ENCODE peak calls at places on chromosomes 3 and 15, in eight cellular contexts. L is astrocyte, O is IMR-90, D is AG04450, J is suprapubic skin, G is transverse colon, U is ovary, T is Panc1. C is an unnamed sample.
A peak's percentile ranks its signal among the peaks of the same experiment; 100 is the strongest.

GRCh38 chr3:189368384-189368783 is 196.6 kb downstream of the TPRG1 start:
- DNase-seq in L (no peak), O (no peak), D (no peak), J (no peak), G (no peak), U (no peak), T (no peak), C (no peak)

GRCh38 chr3:88263417-88264116 is 113.8 kb downstream of the C3orf38 start:
- DNase-seq in L (no peak), O (no peak), D (no peak), J (no peak), G (peak; percentile 48), U (no peak), T (no peak), C (no peak)

GRCh38 chr15:41443275-41443674 is 26.4 kb downstream of the RTF1 start:
- DNase-seq in L (no peak), O (no peak), D (no peak), J (no peak), G (no peak), U (no peak), T (no peak), C (no peak)

GRCh38 chr3:186789554-186790260 is 6.3 kb downstream of the EIF4A2 start:
- DNase-seq in L (no peak), O (peak; percentile 22), D (no peak), J (no peak), G (no peak), U (no peak), T (no peak), C (no peak)

GRCh38 chr3:32147935-32148334 is 41.5 kb downstream of the GPD1L start:
- DNase-seq in L (no peak), O (no peak), D (no peak), J (no peak), G (no peak), U (no peak), T (no peak), C (no peak)

GRCh38 chr15:77239892-77240608 is 169.1 kb upstream of the TSPAN3 start:
- DNase-seq in L (no peak), O (no peak), D (no peak), J (no peak), G (no peak), U (no peak), T (no peak), C (no peak)

GRCh38 chr15:99131441-99132023 is 26.7 kb downstream of the SYNM start:
- DNase-seq in L (no peak), O (no peak), D (no peak), J (no peak), G (no peak), U (no peak), T (no peak), C (no peak)

GRCh38 chr3:52463420-52463819 is 8.0 kb downstream of the NISCH start:
- DNase-seq in L (no peak), O (no peak), D (no peak), J (no peak), G (no peak), U (no peak), T (no peak), C (no peak)

GRCh38 chr15:93200448-93201226 is 111.6 kb upstream of the RGMA start:
- DNase-seq in L (no peak), O (no peak), D (no peak), J (no peak), G (no peak), U (no peak), T (no peak), C (no peak)

GRCh38 chr3:27722957-27723802 is 1.1 kb upstream of the EOMES start:
- DNase-seq in L (no peak), O (no peak), D (no peak), J (no peak), G (no peak), U (no peak), T (no peak), C (no peak)

GRCh38 chr3:14137004-14137403 is 12.2 kb downstream of the TMEM43 start:
- DNase-seq in L (no peak), O (no peak), D (no peak), J (no peak), G (peak; percentile 53), U (no peak), T (no peak), C (no peak)

GRCh38 chr3:128180446-128180845 is 27.2 kb downstream of the EEFSEC start:
- DNase-seq in L (no peak), O (no peak), D (no peak), J (no peak), G (no peak), U (no peak), T (no peak), C (no peak)

GRCh38 chr15:61811952-61812351 is 248.3 kb downstream of the VPS13C start:
- DNase-seq in L (no peak), O (no peak), D (no peak), J (no peak), G (no peak), U (no peak), T (no peak), C (no peak)

GRCh38 chr3:154970796-154971195 is 109.3 kb upstream of the MME start:
- DNase-seq in L (peak; percentile 32), O (peak; percentile 95), D (peak; percentile 76), J (no peak), G (no peak), U (no peak), T (no peak), C (no peak)

GRCh38 chr3:102400766-102401165 is 34.0 kb upstream of the ZPLD1 start:
- DNase-seq in L (peak; percentile 90), O (peak; percentile 67), D (peak; percentile 2), J (no peak), G (no peak), U (no peak), T (peak; percentile 18), C (no peak)

GRCh38 chr3:9067352-9067975 is 104.2 kb upstream of the RAD18 start:
- DNase-seq in L (peak; percentile 36), O (peak; percentile 71), D (peak; percentile 32), J (no peak), G (peak; percentile 41), U (peak; percentile 71), T (peak; percentile 45), C (peak; percentile 75)

GRCh38 chr3:114179575-114179974 is 723 bp upstream of the DRD3 start:
- DNase-seq in L (peak; percentile 27), O (peak; percentile 32), D (peak; percentile 2), J (no peak), G (no peak), U (no peak), T (peak; percentile 5), C (no peak)

DNA sequence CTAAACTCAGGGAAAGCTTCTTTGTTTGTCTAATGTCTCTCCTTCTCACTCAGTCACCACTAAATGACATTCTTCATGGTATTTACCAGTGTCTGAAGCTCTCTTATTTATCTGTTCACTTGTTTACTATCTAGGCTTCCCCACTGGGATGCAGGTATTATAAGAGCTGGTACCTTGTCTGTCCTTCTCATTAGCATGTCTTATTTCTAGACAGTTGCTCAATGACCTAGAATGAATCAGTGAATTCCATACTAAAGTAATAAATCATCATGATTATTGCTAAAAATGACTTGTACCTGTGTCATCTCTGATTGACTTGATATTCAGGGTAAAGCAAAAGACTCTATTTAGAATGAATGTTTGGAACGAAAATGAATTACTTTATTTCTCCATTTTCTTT is 175.5 kb upstream of the FEZF2 start:
- DNase-seq in L (no peak), O (no peak), D (no peak), J (no peak), G (no peak), U (no peak), T (no peak), C (no peak)
- H3K27me3 ChIP-seq in L (no peaks in the 10 kb centered on the region), O (peaks cover 5% of the 10 kb centered on the region), D (peaks cover 18% of the 10 kb centered on the region), J (no peaks in the 10 kb centered on the region), G (no peaks in the 10 kb centered on the region), U (no peaks in the 10 kb centered on the region), T (no peaks in the 10 kb centered on the region), C (no peaks in the 10 kb centered on the region)

GRCh38 chr3:177764377-177764912 is 567.2 kb upstream of the TBL1XR1 start:
- DNase-seq in L (peak; percentile 71), O (peak; percentile 41), D (no peak), J (no peak), G (no peak), U (no peak), T (no peak), C (no peak)

GRCh38 chr3:177758131-177758530 is 560.8 kb upstream of the TBL1XR1 start:
- DNase-seq in L (no peak), O (peak; percentile 37), D (no peak), J (no peak), G (no peak), U (no peak), T (no peak), C (no peak)

GRCh38 chr3:177760803-177761202 is 563.5 kb upstream of the TBL1XR1 start:
- DNase-seq in L (peak; percentile 89), O (peak; percentile 40), D (no peak), J (no peak), G (no peak), U (no peak), T (no peak), C (no peak)
- H3K9me3 ChIP-seq in L (no peaks in the 10 kb centered on the region), O (peaks cover 3% of the 10 kb centered on the region), D (peaks cover 7% of the 10 kb centered on the region), J (no peaks in the 10 kb centered on the region), G (no peaks in the 10 kb centered on the region), U (no peaks in the 10 kb centered on the region), T (no peaks in the 10 kb centered on the region), C (no peaks in the 10 kb centered on the region)

GRCh38 chr3:42229266-42229941 is 36.6 kb downstream of the CCK start:
- DNase-seq in L (no peak), O (no peak), D (no peak), J (no peak), G (no peak), U (no peak), T (no peak), C (no peak)

GRCh38 chr3:42230860-42231259 is 35.1 kb downstream of the CCK start:
- DNase-seq in L (no peak), O (no peak), D (no peak), J (no peak), G (no peak), U (no peak), T (no peak), C (no peak)

GRCh38 chr3:42229942-42230688 is 35.9 kb downstream of the CCK start:
- DNase-seq in L (peak; percentile 20), O (peak; percentile 58), D (peak; percentile 33), J (no peak), G (no peak), U (no peak), T (no peak), C (no peak)

GRCh38 chr3:42226470-42227425 is 39.2 kb downstream of the CCK start:
- DNase-seq in L (no peak), O (no peak), D (no peak), J (no peak), G (no peak), U (no peak), T (no peak), C (no peak)

GRCh38 chr3:42228796-42229195 is 37.2 kb downstream of the CCK start:
- DNase-seq in L (no peak), O (peak; percentile 16), D (no peak), J (no peak), G (no peak), U (no peak), T (no peak), C (no peak)
- TF ChIP-seq CTCF in L (peak; percentile 12), O (peak; percentile 34), D (peak; percentile 40), J (no peak), G (no peak), U (no peak), T (no peak), C (no peak)

DNA sequence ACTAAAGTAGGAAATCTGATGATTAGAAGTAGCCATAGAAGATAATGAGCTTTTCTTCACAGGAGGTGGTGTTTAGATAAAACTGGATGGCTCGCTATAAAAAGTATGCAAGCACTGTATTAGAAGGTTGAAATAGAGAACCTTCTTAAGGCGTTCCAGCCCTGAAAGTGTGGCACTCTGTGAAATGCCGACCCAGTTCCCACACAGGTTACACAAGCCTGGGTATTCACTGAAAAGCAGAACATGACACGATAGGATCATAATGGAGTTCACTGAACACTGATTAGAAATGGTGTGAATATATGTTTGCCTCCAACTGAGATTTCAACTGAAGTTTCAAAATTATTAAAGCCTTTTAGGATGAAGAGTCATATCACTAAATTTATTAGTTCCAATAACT is 15.0 kb upstream of the LRRC34 start:
- DNase-seq in L (no peak), O (no peak), D (no peak), J (no peak), G (no peak), U (no peak), T (no peak), C (no peak)
- H3K27me3 ChIP-seq in L (no peaks in the 10 kb centered on the region), O (no peaks in the 10 kb centered on the region), D (no peaks in the 10 kb centered on the region), J (no peaks in the 10 kb centered on the region), G (no peaks in the 10 kb centered on the region), U (no peaks in the 10 kb centered on the region), T (peaks cover 8% of the 10 kb centered on the region), C (no peaks in the 10 kb centered on the region)

C was measured in right atrium auricular region.